ENCODE peak calls at places on chromosome 16, in ten cellular contexts. S is lung; F is psoas muscle; H is A549; T is hepatocyte; K is IMR-90; M is ovary; X is keratinocyte; D is CD8-positive, alpha-beta T cell; L is H9. B is an unnamed sample.

GRCh38 chr16:48971571-48972071 is 310.0 kb downstream of the CBLN1 start:
- DNase-seq in K (no peak), M (no peak), D (no peak), F (no peak), T (no peak), X (peak; percentile 90), S (no peak), H (no peak), L (no peak), B (peak; percentile 81)

GRCh38 chr16:8712589-8713361 is 38.4 kb downstream of the ABAT start:
- DNase-seq in X (no peak), H (no peak), S (no peak), D (no peak), F (no peak), K (no peak), M (no peak), L (peak; percentile 63), T (peak; percentile 27), B (no peak)

GRCh38 chr16:88613911-88614817 is 24.2 kb upstream of the IL17C start:
- DNase-seq in K (peak; percentile 45), D (peak; percentile 8), M (no peak), H (no peak), T (no peak), X (no peak), S (no peak), L (no peak), F (no peak), B (no peak)

GRCh38 chr16:11100239-11100750 is 155.7 kb downstream of the SOCS1 start:
- DNase-seq in H (no peak), D (no peak), X (no peak), S (no peak), M (peak; percentile 76), K (peak; percentile 100), L (peak; percentile 53), F (peak; percentile 64), T (peak; percentile 55), B (no peak)

GRCh38 chr16:73389075-73389474 is 341.1 kb upstream of the ZFHX3 start:
- DNase-seq in H (no peak), T (no peak), D (no peak), L (no peak), M (no peak), K (no peak), S (no peak), F (no peak), X (no peak), B (no peak)

GRCh38 chr16:86252596-86252995 is 257.7 kb upstream of the FOXF1 start:
- DNase-seq in T (peak; percentile 20), S (no peak), H (peak; percentile 35), L (peak; percentile 78), K (peak; percentile 65), F (no peak), X (no peak), M (no peak), D (no peak), B (no peak)

GRCh38 chr16:50644730-50645129 is 36.4 kb downstream of the SNX20 start:
- DNase-seq in K (no peak), T (peak; percentile 49), S (no peak), M (peak; percentile 41), D (peak; percentile 66), X (no peak), H (peak; percentile 25), L (peak; percentile 54), F (no peak), B (peak; percentile 55)

GRCh38 chr16:72012607-72013006 is 4.1 kb downstream of the DHODH start:
- DNase-seq in X (no peak), L (no peak), D (no peak), K (no peak), T (no peak), M (no peak), F (no peak), S (no peak), H (no peak), B (no peak)

GRCh38 chr16:59252317-59252716 is 518.2 kb upstream of the GOT2 start:
- DNase-seq in S (no peak), H (peak; percentile 3), M (no peak), X (no peak), D (no peak), L (no peak), F (no peak), K (no peak), T (no peak), B (no peak)

GRCh38 chr16:19696312-19696711 is 21.7 kb downstream of the KNOP1 start:
- DNase-seq in L (no peak), D (peak; percentile 52), F (peak; percentile 74), M (peak; percentile 87), X (no peak), H (peak; percentile 82), T (peak; percentile 63), S (peak; percentile 78), K (peak; percentile 88), B (peak; percentile 54)

GRCh38 chr16:15958703-15959348 is 9.4 kb downstream of the ABCC1 start:
- DNase-seq in H (no peak), M (no peak), D (peak; percentile 30), K (no peak), X (no peak), F (no peak), T (no peak), S (no peak), L (no peak), B (no peak)

GRCh38 chr16:8048433-8048832 is 541.9 kb downstream of the TMEM114 start:
- DNase-seq in H (no peak), T (no peak), K (no peak), L (no peak), X (no peak), D (no peak), M (no peak), S (no peak), F (no peak), B (no peak)

GRCh38 chr16:58511933-58512815 is 3.1 kb upstream of the SETD6 start:
- DNase-seq in D (peak; percentile 81), L (peak; percentile 91), F (peak; percentile 82), X (no peak), T (peak; percentile 80), H (peak; percentile 70), M (peak; percentile 65), K (peak; percentile 55), S (peak; percentile 76), B (peak; percentile 40)

GRCh38 chr16:59593256-59593655 is 859.1 kb upstream of the GOT2 start:
- DNase-seq in F (no peak), T (no peak), K (peak; percentile 86), S (no peak), H (no peak), M (no peak), X (no peak), L (no peak), D (no peak), B (peak; percentile 8)

GRCh38 chr16:84088695-84089395 is 27.9 kb downstream of the MBTPS1 start:
- DNase-seq in D (peak; percentile 64), H (peak; percentile 20), S (no peak), L (no peak), T (no peak), K (no peak), X (no peak), F (no peak), M (no peak), B (no peak)

GRCh38 chr16:22123146-22123545 is 30.8 kb downstream of the VWA3A start:
- DNase-seq in K (no peak), D (no peak), M (no peak), H (peak; percentile 31), F (no peak), L (no peak), T (no peak), X (no peak), S (no peak), B (no peak)

DNA sequence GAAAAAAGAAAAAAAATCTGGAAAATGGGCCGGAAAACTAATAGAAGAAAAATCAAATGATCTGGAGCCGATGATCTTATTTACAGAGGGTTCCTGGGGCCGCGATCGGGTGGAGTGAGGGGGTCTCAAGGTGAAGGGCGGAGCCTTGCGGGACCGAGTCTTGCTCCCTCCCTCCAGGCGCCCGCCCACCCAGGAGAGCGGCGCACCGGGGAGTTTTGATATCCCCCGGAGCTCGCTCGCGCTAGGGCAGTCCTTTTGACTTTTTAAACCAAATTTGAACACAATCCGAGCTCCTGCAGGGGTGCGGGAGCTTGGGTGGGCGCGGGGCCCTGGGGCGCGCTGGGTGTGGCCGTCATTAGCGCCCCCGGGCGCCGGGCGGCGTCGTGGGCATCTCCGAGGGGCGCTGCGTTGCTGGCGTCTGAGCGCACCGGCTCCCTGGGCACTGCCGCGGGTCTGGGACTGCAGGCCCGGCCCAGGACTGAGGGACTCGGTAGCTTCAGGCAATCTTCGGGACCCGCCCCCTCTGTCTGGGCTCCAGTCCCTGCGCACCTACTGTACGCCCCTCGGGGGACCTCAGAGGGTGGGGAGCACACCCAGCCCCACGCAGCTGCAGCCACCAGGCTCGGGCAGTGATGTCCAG is 10.9 kb downstream of the MAF start:
- DNase-seq in L (peak; percentile 56), H (no peak), T (no peak), S (no peak), F (peak; percentile 32), D (no peak), X (no peak), K (no peak), M (no peak), B (no peak)
- TF ChIP-seq CTCF in L (no peak), H (no peak), T (no peak), S (no peak), F (no peak), D (no peak), X (no peak), K (no peak), M (no peak), B (no peak)

GRCh38 chr16:2038359-2039285 is 9.0 kb downstream of the NTHL1 start:
- DNase-seq in S (no peak), F (no peak), T (peak; percentile 69), D (no peak), X (no peak), M (peak; percentile 76), L (no peak), H (no peak), K (no peak), B (no peak)
- H3K27ac ChIP-seq in S (peak overlapping the region; percentile 89), F (peak overlapping the region; percentile 69), T (peak overlapping the region; percentile 94), D (no peak overlapping the region), X (no peak overlapping the region), M (peak overlapping the region; percentile 89), L (no peak overlapping the region), H (peak overlapping the region; percentile 90), K (peak overlapping the region; percentile 93), B (peak overlapping the region; percentile 78)

GRCh38 chr16:23155445-23156049 is 6.3 kb upstream of the USP31 start:
- DNase-seq in X (no peak), H (peak; percentile 41), S (no peak), L (peak; percentile 42), D (no peak), M (no peak), F (no peak), T (peak; percentile 25), K (no peak), B (no peak)
- TF ChIP-seq CTCF in X (peak; percentile 65), H (peak; percentile 47), S (no peak), L (peak; percentile 65), D (no peak), M (no peak), F (no peak), T (peak; percentile 34), K (peak; percentile 21), B (no peak)

GRCh38 chr16:53291757-53292392 is 142.4 kb upstream of the RBL2 start:
- DNase-seq in T (no peak), S (no peak), M (no peak), K (peak; percentile 47), X (no peak), F (no peak), D (no peak), L (no peak), H (no peak), B (no peak)
- H3K27ac ChIP-seq in T (no peak overlapping the region), S (no peak overlapping the region), M (no peak overlapping the region), K (no peak overlapping the region), X (no peak overlapping the region), F (no peak overlapping the region), D (no peak overlapping the region), L (no peak overlapping the region), H (no peak overlapping the region), B (no peak overlapping the region)

B was measured in RWPE1.